ENCODE peak calls at places on chromosomes 7 and 10, in eight cellular contexts. One of them, this sample, is unnamed.
A peak's percentile ranks its signal among the peaks of the same experiment; 100 is the strongest.

GRCh38 chr7:149053386-149053785 is 25.1 kb upstream of the PDIA4 start:
- DNase-seq in hepatocyte: no peak
- DNase-seq in neural progenitor cell: no peak
- DNase-seq in thoracic aorta: no peak
- DNase-seq in CD4-positive, alpha-beta T cell: no peak
- DNase-seq in DND-41: no peak
- DNase-seq in CD8-positive, alpha-beta memory T cell: no peak
- DNase-seq in colonic mucosa: no peak
- DNase-seq in this sample: no peak

GRCh38 chr10:117609095-117609821 is 66.7 kb downstream of the EMX2 start:
- DNase-seq in hepatocyte: peak; percentile 48
- DNase-seq in neural progenitor cell: no peak
- DNase-seq in thoracic aorta: no peak
- DNase-seq in CD4-positive, alpha-beta T cell: no peak
- DNase-seq in DND-41: no peak
- DNase-seq in CD8-positive, alpha-beta memory T cell: no peak
- DNase-seq in colonic mucosa: no peak
- DNase-seq in this sample: no peak

GRCh38 chr10:122127943-122128342 is 139.0 kb downstream of the TACC2 start:
- DNase-seq in hepatocyte: peak; percentile 59
- DNase-seq in neural progenitor cell: no peak
- DNase-seq in thoracic aorta: no peak
- DNase-seq in CD4-positive, alpha-beta T cell: no peak
- DNase-seq in DND-41: no peak
- DNase-seq in CD8-positive, alpha-beta memory T cell: no peak
- DNase-seq in colonic mucosa: no peak
- DNase-seq in this sample: no peak

GRCh38 chr10:63456437-63457210 is 9.2 kb downstream of the JMJD1C start:
- DNase-seq in hepatocyte: no peak
- DNase-seq in neural progenitor cell: no peak
- DNase-seq in thoracic aorta: no peak
- DNase-seq in CD4-positive, alpha-beta T cell: no peak
- DNase-seq in DND-41: no peak
- DNase-seq in CD8-positive, alpha-beta memory T cell: no peak
- DNase-seq in colonic mucosa: no peak
- DNase-seq in this sample: no peak

GRCh38 chr7:15977663-15978062 is 291.2 kb upstream of the MEOX2 start:
- DNase-seq in hepatocyte: no peak
- DNase-seq in neural progenitor cell: no peak
- DNase-seq in thoracic aorta: no peak
- DNase-seq in CD4-positive, alpha-beta T cell: no peak
- DNase-seq in DND-41: no peak
- DNase-seq in CD8-positive, alpha-beta memory T cell: no peak
- DNase-seq in colonic mucosa: no peak
- DNase-seq in this sample: no peak

GRCh38 chr10:30974773-30975386 is 56.8 kb downstream of the ZNF438 start:
- DNase-seq in hepatocyte: no peak
- DNase-seq in neural progenitor cell: no peak
- DNase-seq in thoracic aorta: no peak
- DNase-seq in CD4-positive, alpha-beta T cell: no peak
- DNase-seq in DND-41: no peak
- DNase-seq in CD8-positive, alpha-beta memory T cell: no peak
- DNase-seq in colonic mucosa: no peak
- DNase-seq in this sample: no peak

GRCh38 chr7:108408294-108409004 is 47.8 kb downstream of the NRCAM start:
- DNase-seq in hepatocyte: no peak
- DNase-seq in neural progenitor cell: peak; percentile 18
- DNase-seq in thoracic aorta: no peak
- DNase-seq in CD4-positive, alpha-beta T cell: no peak
- DNase-seq in DND-41: no peak
- DNase-seq in CD8-positive, alpha-beta memory T cell: no peak
- DNase-seq in colonic mucosa: no peak
- DNase-seq in this sample: no peak

GRCh38 chr7:14698239-14698638 is 204.3 kb downstream of the DGKB start:
- DNase-seq in hepatocyte: no peak
- DNase-seq in neural progenitor cell: no peak
- DNase-seq in thoracic aorta: no peak
- DNase-seq in CD4-positive, alpha-beta T cell: no peak
- DNase-seq in DND-41: no peak
- DNase-seq in CD8-positive, alpha-beta memory T cell: no peak
- DNase-seq in colonic mucosa: no peak
- DNase-seq in this sample: peak; percentile 57

GRCh38 chr10:82981137-82981723 is 1106.2 kb downstream of the NRG3 start:
- DNase-seq in hepatocyte: no peak
- DNase-seq in neural progenitor cell: no peak
- DNase-seq in thoracic aorta: no peak
- DNase-seq in CD4-positive, alpha-beta T cell: no peak
- DNase-seq in DND-41: no peak
- DNase-seq in CD8-positive, alpha-beta memory T cell: no peak
- DNase-seq in colonic mucosa: no peak
- DNase-seq in this sample: no peak

GRCh38 chr10:114246679-114247305 is 7.7 kb downstream of the VWA2 start:
- DNase-seq in hepatocyte: peak; percentile 32
- DNase-seq in neural progenitor cell: no peak
- DNase-seq in thoracic aorta: no peak
- DNase-seq in CD4-positive, alpha-beta T cell: no peak
- DNase-seq in DND-41: no peak
- DNase-seq in CD8-positive, alpha-beta memory T cell: no peak
- DNase-seq in colonic mucosa: no peak
- DNase-seq in this sample: no peak
- H3K27ac ChIP-seq in hepatocyte: peak overlapping the region; percentile 72
- H3K27ac ChIP-seq in neural progenitor cell: no peak overlapping the region
- H3K27ac ChIP-seq in thoracic aorta: no peak overlapping the region
- H3K27ac ChIP-seq in CD4-positive, alpha-beta T cell: no peak overlapping the region
- H3K27ac ChIP-seq in DND-41: no peak overlapping the region
- H3K27ac ChIP-seq in CD8-positive, alpha-beta memory T cell: no peak overlapping the region
- H3K27ac ChIP-seq in colonic mucosa: peak overlapping the region; percentile 44
- H3K27ac ChIP-seq in this sample: no peak overlapping the region

GRCh38 chr10:71711052-71711623 is 8.4 kb downstream of the C10orf105 start:
- DNase-seq in hepatocyte: no peak
- DNase-seq in neural progenitor cell: no peak
- DNase-seq in thoracic aorta: no peak
- DNase-seq in CD4-positive, alpha-beta T cell: no peak
- DNase-seq in DND-41: no peak
- DNase-seq in CD8-positive, alpha-beta memory T cell: no peak
- DNase-seq in colonic mucosa: no peak
- DNase-seq in this sample: no peak
- H3K27ac ChIP-seq in hepatocyte: no peak overlapping the region
- H3K27ac ChIP-seq in neural progenitor cell: no peak overlapping the region
- H3K27ac ChIP-seq in thoracic aorta: no peak overlapping the region
- H3K27ac ChIP-seq in CD4-positive, alpha-beta T cell: no peak overlapping the region
- H3K27ac ChIP-seq in DND-41: no peak overlapping the region
- H3K27ac ChIP-seq in CD8-positive, alpha-beta memory T cell: no peak overlapping the region
- H3K27ac ChIP-seq in colonic mucosa: no peak overlapping the region
- H3K27ac ChIP-seq in this sample: no peak overlapping the region

DNA sequence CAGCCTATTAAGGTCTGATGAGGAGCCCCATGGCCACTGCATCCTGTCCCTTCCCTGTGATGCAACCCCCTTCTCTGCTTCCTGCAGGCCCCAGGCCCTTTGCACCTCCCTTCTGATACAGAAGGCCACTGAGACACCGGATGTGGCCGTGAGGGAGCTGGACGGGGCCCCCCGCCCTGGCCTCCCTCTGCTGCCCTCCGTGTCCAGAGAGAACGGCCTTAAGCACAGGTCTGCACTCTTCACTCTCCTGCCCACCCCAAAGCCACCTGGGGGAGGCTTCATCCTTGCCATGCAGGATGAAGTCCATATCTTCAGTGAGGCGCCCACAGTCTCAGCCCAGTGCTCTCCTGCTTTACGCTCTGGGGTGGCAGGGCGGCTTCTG is 86.9 kb upstream of the GNA12 start:
- DNase-seq in hepatocyte: no peak
- DNase-seq in neural progenitor cell: no peak
- DNase-seq in thoracic aorta: no peak
- DNase-seq in CD4-positive, alpha-beta T cell: no peak
- DNase-seq in DND-41: no peak
- DNase-seq in CD8-positive, alpha-beta memory T cell: peak; percentile 20
- DNase-seq in colonic mucosa: no peak
- DNase-seq in this sample: no peak
- H3K27ac ChIP-seq in hepatocyte: no peak overlapping the region
- H3K27ac ChIP-seq in neural progenitor cell: no peak overlapping the region
- H3K27ac ChIP-seq in thoracic aorta: no peak overlapping the region
- H3K27ac ChIP-seq in CD4-positive, alpha-beta T cell: no peak overlapping the region
- H3K27ac ChIP-seq in DND-41: no peak overlapping the region
- H3K27ac ChIP-seq in CD8-positive, alpha-beta memory T cell: no peak overlapping the region
- H3K27ac ChIP-seq in colonic mucosa: no peak overlapping the region
- H3K27ac ChIP-seq in this sample: no peak overlapping the region

DNA sequence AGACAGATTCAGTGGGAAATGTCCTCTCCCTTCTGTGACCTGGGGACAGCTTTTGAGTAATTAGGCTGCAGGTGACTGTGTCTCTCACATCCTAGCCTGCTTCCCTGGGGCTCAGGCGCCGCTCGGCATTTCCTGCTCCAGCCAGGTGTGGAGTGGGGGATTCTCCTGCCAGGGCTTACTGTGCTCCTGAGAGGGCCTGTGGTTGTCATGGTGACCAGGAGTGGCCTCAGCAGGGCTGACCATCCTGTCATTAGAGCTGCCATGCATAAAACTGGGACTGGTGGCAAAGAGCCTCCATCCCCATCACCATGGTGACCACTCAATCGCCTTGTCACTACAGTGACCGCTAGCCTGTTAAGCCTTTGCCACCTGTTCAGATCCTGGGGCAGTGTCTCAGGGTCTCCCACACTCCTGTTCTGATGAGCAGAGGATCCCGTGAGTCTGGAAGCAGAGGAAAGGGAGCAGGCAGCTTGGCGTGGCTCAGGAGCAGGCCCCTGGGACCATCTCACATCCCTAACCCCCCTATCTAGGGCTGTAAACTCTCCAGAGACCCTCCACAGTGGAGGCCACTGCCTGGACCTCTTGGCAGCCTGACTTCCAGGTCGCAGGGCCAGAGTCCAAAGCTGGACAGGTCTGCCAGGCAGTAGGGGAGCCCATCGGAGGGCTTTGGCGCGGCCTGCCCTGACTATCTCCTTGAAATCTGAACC is at the start of gene GCK:
- DNase-seq in hepatocyte: no peak
- DNase-seq in neural progenitor cell: peak; percentile 34
- DNase-seq in thoracic aorta: no peak
- DNase-seq in CD4-positive, alpha-beta T cell: no peak
- DNase-seq in DND-41: no peak
- DNase-seq in CD8-positive, alpha-beta memory T cell: no peak
- DNase-seq in colonic mucosa: no peak
- DNase-seq in this sample: no peak
- H3K27ac ChIP-seq in hepatocyte: no peak within 1 kb of the TSS
- H3K27ac ChIP-seq in neural progenitor cell: no peak within 1 kb of the TSS
- H3K27ac ChIP-seq in thoracic aorta: no peak within 1 kb of the TSS
- H3K27ac ChIP-seq in CD4-positive, alpha-beta T cell: no peak within 1 kb of the TSS
- H3K27ac ChIP-seq in DND-41: no peak within 1 kb of the TSS
- H3K27ac ChIP-seq in CD8-positive, alpha-beta memory T cell: no peak within 1 kb of the TSS
- H3K27ac ChIP-seq in colonic mucosa: no peak within 1 kb of the TSS
- H3K27ac ChIP-seq in this sample: no peak within 1 kb of the TSS

GRCh38 chr10:69086131-69086530 is 1.8 kb upstream of the SRGN start:
- DNase-seq in hepatocyte: no peak
- DNase-seq in neural progenitor cell: peak; percentile 43
- DNase-seq in thoracic aorta: no peak
- DNase-seq in CD4-positive, alpha-beta T cell: no peak
- DNase-seq in DND-41: no peak
- DNase-seq in CD8-positive, alpha-beta memory T cell: no peak
- DNase-seq in colonic mucosa: no peak
- DNase-seq in this sample: no peak
- H3K27ac ChIP-seq in hepatocyte: no peak overlapping the region
- H3K27ac ChIP-seq in neural progenitor cell: no peak overlapping the region
- H3K27ac ChIP-seq in thoracic aorta: peak overlapping the region; percentile 47
- H3K27ac ChIP-seq in CD4-positive, alpha-beta T cell: no peak overlapping the region
- H3K27ac ChIP-seq in DND-41: no peak overlapping the region
- H3K27ac ChIP-seq in CD8-positive, alpha-beta memory T cell: no peak overlapping the region
- H3K27ac ChIP-seq in colonic mucosa: no peak overlapping the region
- H3K27ac ChIP-seq in this sample: no peak overlapping the region

GRCh38 chr10:99976886-99977391 is 32.8 kb downstream of the DNMBP start:
- DNase-seq in hepatocyte: peak; percentile 61
- DNase-seq in neural progenitor cell: no peak
- DNase-seq in thoracic aorta: no peak
- DNase-seq in CD4-positive, alpha-beta T cell: no peak
- DNase-seq in DND-41: no peak
- DNase-seq in CD8-positive, alpha-beta memory T cell: no peak
- DNase-seq in colonic mucosa: no peak
- DNase-seq in this sample: peak; percentile 44
- H3K27ac ChIP-seq in hepatocyte: peak overlapping the region; percentile 88
- H3K27ac ChIP-seq in neural progenitor cell: no peak overlapping the region
- H3K27ac ChIP-seq in thoracic aorta: peak overlapping the region; percentile 68
- H3K27ac ChIP-seq in CD4-positive, alpha-beta T cell: no peak overlapping the region
- H3K27ac ChIP-seq in DND-41: no peak overlapping the region
- H3K27ac ChIP-seq in CD8-positive, alpha-beta memory T cell: no peak overlapping the region
- H3K27ac ChIP-seq in colonic mucosa: peak overlapping the region; percentile 32
- H3K27ac ChIP-seq in this sample: peak overlapping the region; percentile 84

GRCh38 chr7:100400041-100400440 is 26.8 kb downstream of the PILRA start:
- DNase-seq in hepatocyte: no peak
- DNase-seq in neural progenitor cell: no peak
- DNase-seq in thoracic aorta: no peak
- DNase-seq in CD4-positive, alpha-beta T cell: no peak
- DNase-seq in DND-41: no peak
- DNase-seq in CD8-positive, alpha-beta memory T cell: no peak
- DNase-seq in colonic mucosa: no peak
- DNase-seq in this sample: no peak

GRCh38 chr7:100400656-100401055 is 27.4 kb downstream of the PILRA start:
- DNase-seq in hepatocyte: no peak
- DNase-seq in neural progenitor cell: peak; percentile 69
- DNase-seq in thoracic aorta: no peak
- DNase-seq in CD4-positive, alpha-beta T cell: no peak
- DNase-seq in DND-41: peak; percentile 46
- DNase-seq in CD8-positive, alpha-beta memory T cell: no peak
- DNase-seq in colonic mucosa: no peak
- DNase-seq in this sample: peak; percentile 78

GRCh38 chr7:100396421-100396982 is 23.2 kb downstream of the PILRA start:
- DNase-seq in hepatocyte: no peak
- DNase-seq in neural progenitor cell: no peak
- DNase-seq in thoracic aorta: no peak
- DNase-seq in CD4-positive, alpha-beta T cell: no peak
- DNase-seq in DND-41: peak; percentile 46
- DNase-seq in CD8-positive, alpha-beta memory T cell: peak; percentile 56
- DNase-seq in colonic mucosa: no peak
- DNase-seq in this sample: peak; percentile 66

GRCh38 chr7:100398239-100398638 is 25.0 kb downstream of the PILRA start:
- DNase-seq in hepatocyte: no peak
- DNase-seq in neural progenitor cell: no peak
- DNase-seq in thoracic aorta: no peak
- DNase-seq in CD4-positive, alpha-beta T cell: no peak
- DNase-seq in DND-41: no peak
- DNase-seq in CD8-positive, alpha-beta memory T cell: no peak
- DNase-seq in colonic mucosa: no peak
- DNase-seq in this sample: no peak

DNA sequence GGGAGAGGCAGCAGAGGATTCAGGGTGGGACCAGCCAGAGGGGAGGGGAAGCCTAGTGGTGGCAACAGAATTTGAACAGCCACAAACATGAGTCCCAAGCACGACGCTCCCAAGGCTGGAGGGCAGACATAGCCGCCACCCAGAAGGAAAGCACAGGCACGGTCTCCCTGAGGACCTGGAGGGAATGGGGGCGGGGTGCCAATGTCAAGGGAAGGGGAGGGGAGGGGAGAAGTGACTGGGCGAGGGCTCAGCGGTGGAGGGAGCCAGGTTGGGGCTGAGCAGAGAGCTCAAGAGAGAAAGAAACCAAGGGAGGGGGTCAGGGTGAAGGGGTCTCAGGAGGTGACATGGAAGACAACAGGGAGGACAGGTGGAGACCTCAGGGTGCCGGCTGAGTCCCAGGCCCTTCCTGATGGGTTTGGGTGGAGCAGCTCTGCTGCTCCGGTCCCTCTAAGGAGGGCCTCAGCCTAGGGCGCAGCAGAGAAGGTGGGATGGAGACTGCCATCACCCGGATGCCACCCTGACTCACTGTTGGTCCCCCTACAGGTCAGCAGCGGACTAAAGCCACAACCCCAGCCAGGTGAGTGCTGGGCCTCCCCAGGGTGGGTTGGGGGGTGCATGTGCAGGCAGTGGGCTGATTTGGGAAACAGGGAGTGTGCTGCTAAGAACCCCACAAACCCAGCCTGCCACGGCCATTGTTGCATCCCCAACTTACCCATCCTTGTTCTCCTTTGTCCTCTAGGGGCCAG is 24.2 kb downstream of the PILRA start:
- DNase-seq in hepatocyte: no peak
- DNase-seq in neural progenitor cell: no peak
- DNase-seq in thoracic aorta: no peak
- DNase-seq in CD4-positive, alpha-beta T cell: no peak
- DNase-seq in DND-41: no peak
- DNase-seq in CD8-positive, alpha-beta memory T cell: no peak
- DNase-seq in colonic mucosa: no peak
- DNase-seq in this sample: no peak
- H3K27ac ChIP-seq in hepatocyte: no peak overlapping the region
- H3K27ac ChIP-seq in neural progenitor cell: no peak overlapping the region
- H3K27ac ChIP-seq in thoracic aorta: no peak overlapping the region
- H3K27ac ChIP-seq in CD4-positive, alpha-beta T cell: no peak overlapping the region
- H3K27ac ChIP-seq in DND-41: no peak overlapping the region
- H3K27ac ChIP-seq in CD8-positive, alpha-beta memory T cell: no peak overlapping the region
- H3K27ac ChIP-seq in colonic mucosa: no peak overlapping the region
- H3K27ac ChIP-seq in this sample: no peak overlapping the region

This sample was measured in Karpas-422.